ENCODE peak calls at places on chromosome 7, in ten cellular contexts. I, S, Y, H, D, U, X, C, F and R are unnamed samples.

GRCh38 chr7:69656890-69657289 is 58.6 kb downstream of the AUTS2 start:
- DNase-seq in I (no peak), S (no peak), Y (peak), H (no peak), D (peak), U (no peak), X (peak), C (peak), F (no peak), R (no peak)

GRCh38 chr7:32217841-32218467 is 147.7 kb upstream of the PDE1C start:
- DNase-seq in I (no peak), S (no peak), Y (no peak), H (no peak), D (no peak), U (no peak), X (no peak), C (no peak), F (no peak), R (no peak)

GRCh38 chr7:91201731-91202130 is 62.5 kb upstream of the FZD1 start:
- DNase-seq in I (no peak), S (no peak), Y (no peak), H (no peak), D (no peak), U (no peak), X (no peak), C (peak), F (no peak), R (no peak)

GRCh38 chr7:114133717-114134116 is 214.9 kb upstream of the PPP1R3A start:
- DNase-seq in I (no peak), S (no peak), Y (no peak), H (no peak), D (no peak), U (no peak), X (no peak), C (no peak), F (no peak), R (no peak)

GRCh38 chr7:157692156-157693011 is 355.6 kb downstream of the DNAJB6 start:
- DNase-seq in I (no peak), S (no peak), Y (no peak), H (no peak), D (no peak), U (no peak), X (no peak), C (peak), F (no peak), R (no peak)

GRCh38 chr7:80324032-80324431 is 187.8 kb downstream of the GNAT3 start:
- DNase-seq in I (peak), S (no peak), Y (no peak), H (peak), D (peak), U (no peak), X (no peak), C (no peak), F (peak), R (no peak)

GRCh38 chr7:158613481-158613880 is 25.9 kb upstream of the PTPRN2 start:
- DNase-seq in I (no peak), S (no peak), Y (no peak), H (no peak), D (no peak), U (peak), X (no peak), C (no peak), F (peak), R (no peak)

GRCh38 chr7:33039257-33039904 is 23.2 kb downstream of the NT5C3A start:
- DNase-seq in I (no peak), S (no peak), Y (no peak), H (no peak), D (no peak), U (peak), X (no peak), C (no peak), F (no peak), R (no peak)

GRCh38 chr7:91353923-91354322 is 89.7 kb downstream of the FZD1 start:
- DNase-seq in I (no peak), S (no peak), Y (no peak), H (no peak), D (no peak), U (no peak), X (no peak), C (peak), F (no peak), R (no peak)

GRCh38 chr7:28179081-28180030 is 1.2 kb downstream of the JAZF1 start:
- DNase-seq in I (no peak), S (peak), Y (peak), H (no peak), D (peak), U (peak), X (peak), C (peak), F (no peak), R (peak)

GRCh38 chr7:50655020-50655419 is 89.8 kb upstream of the DDC start:
- DNase-seq in I (no peak), S (no peak), Y (no peak), H (no peak), D (no peak), U (no peak), X (no peak), C (no peak), F (no peak), R (no peak)

GRCh38 chr7:42605800-42606199 is 306.1 kb downstream of the C7orf25 start:
- DNase-seq in I (no peak), S (no peak), Y (no peak), H (no peak), D (peak), U (no peak), X (no peak), C (no peak), F (no peak), R (no peak)

GRCh38 chr7:99036531-99037175 is 107.3 kb downstream of the SMURF1 start:
- DNase-seq in I (peak), S (peak), Y (peak), H (no peak), D (peak), U (no peak), X (no peak), C (peak), F (peak), R (peak)

GRCh38 chr7:99193527-99194214 is 14.2 kb downstream of the KPNA7 start:
- DNase-seq in I (peak), S (no peak), Y (no peak), H (no peak), D (peak), U (no peak), X (no peak), C (no peak), F (peak), R (no peak)

GRCh38 chr7:106911959-106912358 is 46.9 kb downstream of the PIK3CG start:
- DNase-seq in I (no peak), S (no peak), Y (no peak), H (no peak), D (no peak), U (no peak), X (no peak), C (no peak), F (no peak), R (no peak)

GRCh38 chr7:40604601-40605438 is 470.0 kb downstream of the SUGCT start:
- DNase-seq in I (peak), S (peak), Y (no peak), H (no peak), D (peak), U (peak), X (peak), C (peak), F (no peak), R (peak)

GRCh38 chr7:17015575-17015974 is 133.8 kb upstream of the AGR3 start:
- DNase-seq in I (peak), S (no peak), Y (no peak), H (no peak), D (peak), U (no peak), X (no peak), C (no peak), F (peak), R (no peak)

GRCh38 chr7:36994456-36995112 is 270.3 kb upstream of the AOAH start:
- DNase-seq in I (no peak), S (no peak), Y (no peak), H (no peak), D (no peak), U (no peak), X (peak), C (no peak), F (no peak), R (no peak)

GRCh38 chr7:124701955-124702354 is 63.6 kb downstream of the GPR37 start:
- DNase-seq in I (no peak), S (no peak), Y (no peak), H (no peak), D (peak), U (no peak), X (no peak), C (no peak), F (no peak), R (no peak)

GRCh38 chr7:17446340-17446739 is 147.9 kb downstream of the AHR start:
- DNase-seq in I (no peak), S (no peak), Y (no peak), H (no peak), D (no peak), U (no peak), X (no peak), C (no peak), F (no peak), R (no peak)

GRCh38 chr7:2594599-2594998 is 35.8 kb downstream of the IQCE start:
- DNase-seq in I (no peak), S (no peak), Y (no peak), H (no peak), D (no peak), U (no peak), X (no peak), C (no peak), F (no peak), R (no peak)

GRCh38 chr7:65235586-65235985 is 138.1 kb upstream of the ZNF92 start:
- DNase-seq in I (no peak), S (no peak), Y (no peak), H (no peak), D (no peak), U (no peak), X (no peak), C (no peak), F (no peak), R (no peak)
- TF ChIP-seq CTCF in I (no peak), S (no peak), Y (no peak), H (no peak), D (no peak), U (no peak), X (no peak), C (no peak), F (no peak), R (no peak)

GRCh38 chr7:130732980-130733865 is 784 bp downstream of the KLF14 start:
- DNase-seq in I (no peak), S (no peak), Y (peak), H (no peak), D (no peak), U (peak), X (peak), C (peak), F (no peak), R (peak)
- TF ChIP-seq CTCF in I (peak), S (no peak), Y (no peak), H (no peak), D (no peak), U (no peak), X (no peak), C (peak), F (no peak), R (no peak)

DNA sequence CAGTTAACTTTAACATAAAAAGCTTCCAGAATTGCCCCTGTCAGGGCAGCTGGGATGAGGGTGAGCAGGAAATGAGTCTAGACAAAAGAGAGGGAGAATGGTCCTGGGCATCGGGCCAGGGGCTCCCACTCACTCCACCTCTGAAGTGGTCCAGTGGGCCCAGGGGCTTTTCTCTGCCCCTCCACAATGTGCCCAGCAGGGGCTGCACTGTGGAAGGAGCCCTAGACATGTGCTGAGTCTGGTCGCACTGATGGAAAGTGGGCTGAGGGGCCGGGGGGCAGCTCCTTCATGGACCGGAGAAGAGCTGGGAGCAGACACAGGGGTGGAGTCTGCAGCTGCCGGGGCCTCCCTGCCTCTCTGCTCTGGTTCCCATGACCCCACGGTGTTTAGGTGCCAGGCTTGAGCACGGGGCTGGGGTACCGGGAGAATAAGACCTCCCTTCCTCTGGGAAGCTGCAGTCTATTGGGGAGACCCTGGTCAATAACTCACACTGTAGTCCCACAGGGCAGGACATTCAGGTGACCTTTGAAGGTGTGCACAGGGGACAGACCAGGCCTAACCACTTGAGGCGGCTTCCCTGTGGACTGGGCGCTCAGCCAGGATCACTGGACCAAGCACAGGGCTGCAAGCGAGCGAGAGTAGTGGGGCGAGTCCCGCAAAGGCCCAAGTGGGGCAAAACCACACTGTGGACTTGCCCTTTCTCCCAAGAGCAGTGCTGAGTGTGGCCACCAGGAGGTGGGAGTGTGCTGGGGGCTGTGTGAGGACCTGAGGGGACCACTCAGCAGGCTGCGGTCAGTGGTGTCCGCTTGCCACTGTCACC is 6.1 kb downstream of the ADCY1 start:
- DNase-seq in I (no peak), S (peak), Y (no peak), H (no peak), D (no peak), U (no peak), X (no peak), C (peak), F (no peak), R (peak)
- TF ChIP-seq CTCF in I (peak), S (peak), Y (no peak), H (peak), D (peak), U (no peak), X (no peak), C (peak), F (peak), R (peak)

DNA sequence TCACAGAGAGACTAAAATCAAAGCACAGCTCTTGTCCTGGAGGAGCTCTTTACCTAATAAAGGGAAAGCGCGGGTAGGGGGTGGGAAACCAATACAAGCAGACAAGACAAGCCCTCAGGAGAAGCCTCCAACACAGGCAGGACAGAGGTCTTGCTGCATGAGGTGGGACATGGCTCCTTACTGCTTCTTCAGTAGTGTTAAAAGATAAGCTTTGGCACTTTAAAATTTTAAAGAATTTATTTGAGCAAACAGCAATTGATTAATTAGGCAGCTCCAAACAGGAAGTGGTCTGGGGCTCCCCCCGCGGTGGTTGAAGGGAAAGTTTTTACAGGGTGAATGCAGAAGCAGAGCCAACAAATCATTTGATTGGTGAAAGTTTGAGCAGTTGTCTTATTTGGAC is 50.3 kb upstream of the MACC1 start:
- DNase-seq in I (no peak), S (no peak), Y (no peak), H (no peak), D (no peak), U (no peak), X (no peak), C (peak), F (no peak), R (no peak)
- TF ChIP-seq CTCF in I (no peak), S (no peak), Y (no peak), H (peak), D (no peak), U (no peak), X (no peak), C (peak), F (no peak), R (no peak)

GRCh38 chr7:81457858-81458522 is 311.9 kb downstream of the HGF start:
- DNase-seq in I (peak), S (no peak), Y (no peak), H (no peak), D (peak), U (no peak), X (no peak), C (no peak), F (peak), R (no peak)
- TF ChIP-seq CTCF in I (peak), S (peak), Y (no peak), H (peak), D (peak), U (no peak), X (peak), C (peak), F (peak), R (peak)

GRCh38 chr7:45151967-45152366 is 5.6 kb upstream of the RAMP3 start:
- DNase-seq in I (no peak), S (no peak), Y (no peak), H (no peak), D (no peak), U (no peak), X (no peak), C (no peak), F (no peak), R (no peak)

GRCh38 chr7:45151131-45151684 is 6.4 kb upstream of the RAMP3 start:
- DNase-seq in I (no peak), S (no peak), Y (no peak), H (no peak), D (no peak), U (no peak), X (no peak), C (no peak), F (no peak), R (no peak)

GRCh38 chr7:45155357-45155900 is 2.2 kb upstream of the RAMP3 start:
- DNase-seq in I (no peak), S (no peak), Y (no peak), H (no peak), D (no peak), U (no peak), X (no peak), C (no peak), F (no peak), R (no peak)

GRCh38 chr7:45155941-45156340 is 1.6 kb upstream of the RAMP3 start:
- DNase-seq in I (no peak), S (no peak), Y (no peak), H (no peak), D (no peak), U (no peak), X (no peak), C (no peak), F (no peak), R (no peak)

GRCh38 chr7:45153238-45153637 is 4.4 kb upstream of the RAMP3 start:
- DNase-seq in I (no peak), S (no peak), Y (no peak), H (no peak), D (no peak), U (no peak), X (no peak), C (no peak), F (no peak), R (no peak)
- TF ChIP-seq CTCF in I (no peak), S (no peak), Y (no peak), H (no peak), D (no peak), U (no peak), X (no peak), C (no peak), F (peak), R (no peak)